ENCODE peak calls at places on chromosomes 13 and 19, in eight cellular contexts. W, X, M, O, D, R, G and U are unnamed samples.

GRCh38 chr13:73981595-73981994 is 152.6 kb downstream of the KLF12 start:
- DNase-seq in W (no peak), X (no peak), M (no peak), O (no peak), D (no peak), R (no peak), G (no peak), U (no peak)

GRCh38 chr13:40302351-40302750 is 364.1 kb downstream of the FOXO1 start:
- DNase-seq in W (no peak), X (no peak), M (no peak), O (no peak), D (no peak), R (no peak), G (no peak), U (no peak)

GRCh38 chr13:30872685-30873443 is 33.2 kb upstream of the MEDAG start:
- DNase-seq in W (peak), X (peak), M (peak), O (no peak), D (no peak), R (peak), G (no peak), U (peak)

GRCh38 chr19:17424743-17425365 is 5.0 kb downstream of the MVB12A start:
- DNase-seq in W (no peak), X (peak), M (peak), O (no peak), D (no peak), R (no peak), G (no peak), U (peak)

GRCh38 chr19:45798995-45799517 is 6.4 kb upstream of the DMWD start:
- DNase-seq in W (peak), X (peak), M (peak), O (peak), D (no peak), R (no peak), G (peak), U (peak)

GRCh38 chr13:41981961-41982723 is 21.2 kb upstream of the VWA8 start:
- DNase-seq in W (no peak), X (no peak), M (no peak), O (no peak), D (no peak), R (no peak), G (no peak), U (no peak)

GRCh38 chr19:18063463-18063862 is 23.3 kb downstream of the IL12RB1 start:
- DNase-seq in W (no peak), X (no peak), M (peak), O (no peak), D (no peak), R (no peak), G (no peak), U (no peak)

GRCh38 chr19:34667349-34668076 is 9.4 kb downstream of the SCGB2B2 start:
- DNase-seq in W (no peak), X (peak), M (no peak), O (no peak), D (no peak), R (no peak), G (no peak), U (no peak)

GRCh38 chr19:46764817-46765291 is 18.6 kb upstream of the STRN4 start:
- DNase-seq in W (no peak), X (no peak), M (no peak), O (no peak), D (no peak), R (no peak), G (no peak), U (no peak)

GRCh38 chr19:2488942-2489731 is 13.2 kb downstream of the GADD45B start:
- DNase-seq in W (no peak), X (peak), M (peak), O (no peak), D (no peak), R (no peak), G (no peak), U (peak)

GRCh38 chr13:102978168-102978567 is 88.0 kb downstream of the SLC10A2 start:
- DNase-seq in W (no peak), X (peak), M (no peak), O (no peak), D (no peak), R (no peak), G (no peak), U (no peak)

GRCh38 chr19:401836-402535 is 7.0 kb downstream of the C2CD4C start:
- DNase-seq in W (no peak), X (no peak), M (no peak), O (no peak), D (no peak), R (no peak), G (no peak), U (peak)

GRCh38 chr13:99313473-99313872 is 6.3 kb upstream of the GPR183 start:
- DNase-seq in W (no peak), X (peak), M (no peak), O (no peak), D (no peak), R (no peak), G (no peak), U (no peak)

GRCh38 chr13:41411060-41411459 is 46.3 kb upstream of the RGCC start:
- DNase-seq in W (no peak), X (no peak), M (no peak), O (no peak), D (no peak), R (no peak), G (no peak), U (no peak)

GRCh38 chr19:28039677-28040381 is 1173.1 kb downstream of the UQCRFS1 start:
- DNase-seq in W (no peak), X (no peak), M (no peak), O (no peak), D (no peak), R (no peak), G (no peak), U (no peak)

GRCh38 chr19:5827891-5828660 is 11.4 kb downstream of the FUT6 start:
- DNase-seq in W (peak), X (peak), M (peak), O (peak), D (peak), R (peak), G (peak), U (peak)

GRCh38 chr19:54190942-54191670 is at the start of gene TSEN34:
- DNase-seq in W (peak), X (peak), M (peak), O (no peak), D (no peak), R (peak), G (peak), U (peak)

GRCh38 chr19:39788244-39788643 is 9.6 kb downstream of the LEUTX start:
- DNase-seq in W (no peak), X (no peak), M (no peak), O (no peak), D (no peak), R (no peak), G (no peak), U (no peak)

GRCh38 chr13:25945596-25945995 is 106.2 kb downstream of the SHISA2 start:
- DNase-seq in W (no peak), X (peak), M (peak), O (no peak), D (no peak), R (no peak), G (no peak), U (no peak)

GRCh38 chr13:51453959-51454703 is 1.3 kb upstream of the INTS6 start:
- DNase-seq in W (peak), X (no peak), M (peak), O (no peak), D (no peak), R (no peak), G (peak), U (no peak)

GRCh38 chr19:54803410-54803809 is at the start of gene KIR2DL4:
- DNase-seq in W (no peak), X (no peak), M (no peak), O (no peak), D (no peak), R (no peak), G (no peak), U (no peak)

GRCh38 chr13:51731759-51732158 is 72.2 kb downstream of the DHRS12 start:
- DNase-seq in W (no peak), X (peak), M (no peak), O (no peak), D (no peak), R (no peak), G (no peak), U (no peak)

GRCh38 chr13:59479629-59480028 is 684.1 kb downstream of the DIAPH3 start:
- DNase-seq in W (no peak), X (no peak), M (peak), O (no peak), D (peak), R (no peak), G (no peak), U (no peak)

GRCh38 chr13:20197361-20197834 is 4.7 kb upstream of the GJB2 start:
- DNase-seq in W (no peak), X (peak), M (no peak), O (no peak), D (no peak), R (no peak), G (no peak), U (no peak)

GRCh38 chr19:570315-570714 is 2.1 kb upstream of the BSG start:
- DNase-seq in W (no peak), X (no peak), M (peak), O (no peak), D (no peak), R (no peak), G (no peak), U (no peak)

GRCh38 chr19:32519023-32519422 is 62.0 kb upstream of the PDCD5 start:
- DNase-seq in W (no peak), X (peak), M (no peak), O (no peak), D (no peak), R (no peak), G (no peak), U (no peak)

GRCh38 chr19:14118165-14119051 is 846 bp upstream of the PRKACA start:
- DNase-seq in W (peak), X (peak), M (no peak), O (no peak), D (no peak), R (peak), G (no peak), U (peak)

GRCh38 chr13:95235199-95235726 is 66.0 kb downstream of the ABCC4 start:
- DNase-seq in W (no peak), X (peak), M (no peak), O (no peak), D (no peak), R (no peak), G (no peak), U (no peak)

GRCh38 chr13:95236774-95237173 is 64.5 kb downstream of the ABCC4 start:
- DNase-seq in W (no peak), X (no peak), M (no peak), O (no peak), D (no peak), R (no peak), G (no peak), U (no peak)

GRCh38 chr13:95234242-95234641 is 67.0 kb downstream of the ABCC4 start:
- DNase-seq in W (no peak), X (no peak), M (no peak), O (no peak), D (no peak), R (no peak), G (no peak), U (no peak)

GRCh38 chr13:95237310-95237870 is 63.9 kb downstream of the ABCC4 start:
- DNase-seq in W (no peak), X (no peak), M (no peak), O (no peak), D (no peak), R (no peak), G (no peak), U (no peak)

GRCh38 chr13:95235944-95236343 is 65.3 kb downstream of the ABCC4 start:
- DNase-seq in W (no peak), X (no peak), M (no peak), O (no peak), D (no peak), R (no peak), G (no peak), U (no peak)
- H3K27ac ChIP-seq in W (no peak), X (no peak), M (no peak), O (no peak), D (no peak), R (no peak), G (no peak), U (no peak)

GRCh38 chr19:11181488-11181887 is 15.9 kb downstream of the KANK2 start:
- DNase-seq in W (no peak), X (no peak), M (no peak), O (no peak), D (no peak), R (no peak), G (no peak), U (no peak)
- H3K27ac ChIP-seq in W (peak), X (no peak), M (no peak), O (no peak), D (no peak), R (no peak), G (no peak), U (no peak)

GRCh38 chr13:45812599-45813372 is 38.8 kb downstream of the SIAH3 start:
- DNase-seq in W (no peak), X (no peak), M (no peak), O (no peak), D (no peak), R (no peak), G (no peak), U (no peak)
- H3K27ac ChIP-seq in W (no peak), X (no peak), M (no peak), O (no peak), D (no peak), R (no peak), G (no peak), U (no peak)

DNA sequence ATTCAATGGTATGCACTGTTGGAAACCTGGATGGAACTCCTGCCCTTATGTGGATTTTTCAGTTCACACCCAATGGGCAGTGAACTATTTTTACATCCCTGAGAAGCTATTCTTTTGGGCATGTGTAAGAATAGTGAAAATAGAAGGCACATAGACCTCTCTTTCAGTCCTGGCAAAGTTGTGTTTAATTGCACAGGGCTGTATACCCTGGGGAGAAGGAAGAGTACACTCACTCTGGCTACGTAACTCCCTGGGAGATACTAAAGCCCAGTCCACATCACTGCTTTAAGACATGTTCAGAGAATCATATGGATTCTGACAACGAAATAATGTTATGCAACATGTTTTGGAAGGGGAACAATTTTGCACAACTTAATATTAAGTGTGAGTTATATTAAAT is 166.2 kb downstream of the DCT start:
- DNase-seq in W (no peak), X (no peak), M (no peak), O (no peak), D (no peak), R (no peak), G (no peak), U (no peak)
- H3K27ac ChIP-seq in W (no peak), X (no peak), M (peak), O (no peak), D (no peak), R (no peak), G (no peak), U (no peak)